ENCODE peak calls at places on chromosomes 1 and 21, in seven cellular contexts. G is neuronal stem cell, T is SK-N-SH, X is DND-41, J is GM23248, N is IMR-90, K is mammary epithelial cell. H is an unnamed sample.

GRCh38 chr1:207878939-207879338 is 32.0 kb downstream of the CD34 start:
- DNase-seq in N (no peak), G (no peak), K (no peak), X (no peak), T (no peak), J (no peak), H (no peak)

GRCh38 chr1:166164995-166165660 is 1.7 kb downstream of the FAM78B start:
- DNase-seq in G (peak), T (peak), X (no peak), K (peak), J (peak), N (peak), H (peak)

GRCh38 chr1:243271990-243272389 is 16.1 kb downstream of the SDCCAG8 start:
- DNase-seq in N (no peak), G (no peak), X (no peak), J (no peak), T (no peak), K (no peak), H (no peak)

GRCh38 chr1:181127898-181128453 is 39.5 kb downstream of the IER5 start:
- DNase-seq in K (no peak), T (no peak), G (no peak), N (peak), X (no peak), J (peak), H (no peak)

GRCh38 chr1:173355281-173356031 is 121.7 kb upstream of the PRDX6 start:
- DNase-seq in T (no peak), G (no peak), N (no peak), X (no peak), K (no peak), J (no peak), H (no peak)

GRCh38 chr21:44962481-44962966 is 22.7 kb downstream of the SLX9 start:
- DNase-seq in N (peak), T (no peak), G (no peak), X (no peak), K (peak), J (peak), H (no peak)

GRCh38 chr1:149993181-149993580 is 17.3 kb downstream of the OTUD7B start:
- DNase-seq in K (no peak), G (no peak), X (no peak), T (no peak), J (no peak), N (no peak), H (no peak)

GRCh38 chr1:166969074-166969677 is 6.2 kb downstream of the ILDR2 start:
- DNase-seq in T (no peak), G (no peak), N (no peak), K (no peak), X (peak), J (no peak), H (no peak)

GRCh38 chr1:93000291-93000690 is 39.0 kb upstream of the DIPK1A start:
- DNase-seq in K (no peak), N (no peak), X (no peak), T (no peak), G (no peak), J (no peak), H (peak)

GRCh38 chr1:17122449-17123194 is 3.4 kb upstream of the PADI2 start:
- DNase-seq in K (no peak), X (no peak), J (peak), G (no peak), N (peak), T (no peak), H (no peak)

GRCh38 chr1:225886159-225887029 is 2.6 kb downstream of the LEFTY1 start:
- DNase-seq in K (no peak), T (no peak), G (no peak), X (no peak), N (peak), J (no peak), H (no peak)

GRCh38 chr1:60427194-60427593 is 353.6 kb upstream of the C1orf87 start:
- DNase-seq in G (no peak), N (no peak), K (no peak), X (no peak), J (no peak), T (no peak), H (no peak)

GRCh38 chr1:60425528-60425927 is 352.0 kb upstream of the C1orf87 start:
- DNase-seq in G (no peak), N (no peak), K (no peak), X (no peak), T (no peak), J (peak), H (peak)

GRCh38 chr1:60427701-60428100 is 354.1 kb upstream of the C1orf87 start:
- DNase-seq in X (no peak), T (no peak), N (no peak), G (no peak), J (no peak), K (no peak), H (no peak)

GRCh38 chr1:60430375-60430774 is 356.8 kb upstream of the C1orf87 start:
- DNase-seq in N (no peak), X (no peak), K (no peak), G (no peak), J (no peak), T (no peak), H (no peak)

GRCh38 chr1:60428161-60428560 is 354.6 kb upstream of the C1orf87 start:
- DNase-seq in T (no peak), J (no peak), K (no peak), N (no peak), G (no peak), X (no peak), H (no peak)
- H3K9ac ChIP-seq in T (no peak), J (no peak), K (no peak), N (no peak), G (no peak), X (no peak), H (no peak)

GRCh38 chr1:219812086-219812485 is 116.3 kb downstream of the SLC30A10 start:
- DNase-seq in J (no peak), N (no peak), G (no peak), T (no peak), K (no peak), X (no peak), H (no peak)
- H3K9ac ChIP-seq in J (no peak), N (no peak), G (no peak), T (no peak), K (no peak), X (no peak), H (no peak)

GRCh38 chr1:206429421-206429820 is 40.9 kb upstream of the IKBKE start:
- DNase-seq in J (no peak), G (no peak), T (no peak), N (no peak), X (no peak), K (no peak), H (no peak)
- H3K9ac ChIP-seq in J (no peak), G (peak), T (no peak), N (no peak), X (no peak), K (no peak), H (no peak)

GRCh38 chr1:24803220-24803619 is 58.0 kb downstream of the CLIC4 start:
- DNase-seq in G (no peak), T (no peak), K (peak), X (no peak), J (peak), N (no peak), H (no peak)
- H3K9ac ChIP-seq in G (no peak), T (no peak), K (no peak), X (no peak), J (no peak), N (no peak), H (no peak)

DNA sequence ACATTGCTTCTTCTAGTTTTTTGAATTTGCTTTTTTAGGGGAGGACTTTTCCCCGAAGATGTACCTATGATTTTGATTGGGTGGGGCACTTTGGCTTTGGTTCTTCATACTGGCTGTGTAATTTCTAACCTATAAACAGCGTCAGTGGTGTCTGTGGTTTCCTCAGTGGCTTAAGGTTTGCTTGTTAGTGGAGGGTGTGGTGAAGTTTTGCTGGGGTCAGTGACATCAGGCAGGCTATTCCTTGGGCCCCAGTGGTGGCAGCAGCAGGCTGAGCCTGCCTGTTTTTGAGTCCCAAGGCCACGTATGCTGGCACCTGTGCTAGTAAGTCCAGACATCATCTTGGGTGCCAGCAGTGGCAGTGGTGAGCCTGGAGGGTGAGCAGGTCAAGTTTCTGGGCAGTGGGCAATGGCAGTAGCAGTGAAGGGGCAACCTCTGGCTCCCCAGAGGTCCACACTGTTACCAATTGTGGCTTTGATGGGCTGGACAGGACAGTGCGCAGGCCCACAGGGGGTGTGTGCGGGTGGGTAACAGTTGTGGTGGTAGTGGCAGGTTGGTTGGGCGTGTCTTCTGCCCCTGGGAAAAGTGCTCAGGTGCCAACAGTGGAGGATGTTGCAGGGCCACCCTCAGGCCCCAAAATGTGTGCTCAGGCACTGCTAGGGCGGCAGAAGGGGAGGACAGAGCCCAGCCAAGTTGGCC is 54.9 kb upstream of the B3GALT2 start:
- DNase-seq in X (no peak), J (no peak), N (no peak), G (no peak), T (no peak), K (no peak), H (no peak)
- H3K9ac ChIP-seq in X (no peak), J (no peak), N (no peak), G (no peak), T (no peak), K (no peak), H (no peak)

GRCh38 chr1:112390775-112391602 is 5.0 kb upstream of the CTTNBP2NL start:
- DNase-seq in X (peak), G (peak), K (peak), J (peak), T (peak), N (peak), H (peak)
- H3K9ac ChIP-seq in X (peak), G (no peak), K (peak), J (peak), T (peak), N (peak), H (no peak)